ENCODE peak calls at places on chromosomes 7 and 10, in nine cellular contexts. O is fibroblast of the aortic adventitia, I is pancreas, F is stomach, Y is HCT116, K is colonic mucosa, Q is neuronal stem cell, C is uterus, H is GM12864. Z is an unnamed sample.

GRCh38 chr10:60230892-60231291 is 158.8 kb downstream of the ANK3 start:
- DNase-seq in O (peak), I (no peak), F (no peak), Y (no peak), K (no peak), Q (no peak), C (no peak), H (no peak), Z (no peak)

GRCh38 chr10:67602268-67602950 is 93.6 kb downstream of the CTNNA3 start:
- DNase-seq in O (peak), I (no peak), F (no peak), Y (peak), K (no peak), Q (no peak), C (no peak), H (no peak), Z (no peak)

GRCh38 chr7:45015313-45015712 is 15.3 kb downstream of the CCM2 start:
- DNase-seq in O (no peak), I (no peak), F (no peak), Y (no peak), K (no peak), Q (no peak), C (no peak), H (no peak), Z (no peak)

GRCh38 chr7:99460651-99461050 is 5.3 kb downstream of the ATP5MF start:
- DNase-seq in O (no peak), I (peak), F (no peak), Y (no peak), K (no peak), Q (no peak), C (no peak), H (no peak), Z (no peak)

GRCh38 chr10:126387041-126387908 is 1.0 kb downstream of the ADAM12 start:
- DNase-seq in O (peak), I (peak), F (peak), Y (no peak), K (peak), Q (peak), C (peak), H (no peak), Z (no peak)

GRCh38 chr7:34162017-34162565 is 256.8 kb downstream of the BMPER start:
- DNase-seq in O (peak), I (no peak), F (no peak), Y (no peak), K (no peak), Q (no peak), C (no peak), H (no peak), Z (no peak)

GRCh38 chr10:85580585-85580984 is 786.0 kb downstream of the GRID1 start:
- DNase-seq in O (no peak), I (no peak), F (no peak), Y (no peak), K (no peak), Q (no peak), C (no peak), H (no peak), Z (no peak)

GRCh38 chr7:85186083-85186520 is 754 bp downstream of the SEMA3D start:
- DNase-seq in O (peak), I (peak), F (peak), Y (no peak), K (peak), Q (peak), C (peak), H (no peak), Z (no peak)

GRCh38 chr10:34655286-34656170 is 159.6 kb downstream of the PARD3 start:
- DNase-seq in O (peak), I (no peak), F (peak), Y (peak), K (peak), Q (peak), C (no peak), H (peak), Z (peak)

GRCh38 chr10:49633327-49634045 is 19.6 kb downstream of the CHAT start:
- DNase-seq in O (no peak), I (no peak), F (no peak), Y (no peak), K (no peak), Q (no peak), C (no peak), H (no peak), Z (no peak)

GRCh38 chr10:76397210-76397881 is 965.9 kb downstream of the LRMDA start:
- DNase-seq in O (peak), I (no peak), F (no peak), Y (no peak), K (no peak), Q (no peak), C (peak), H (no peak), Z (no peak)

GRCh38 chr10:65419629-65420028 is 1506.2 kb upstream of the LRRTM3 start:
- DNase-seq in O (no peak), I (no peak), F (no peak), Y (no peak), K (no peak), Q (no peak), C (no peak), H (no peak), Z (no peak)

GRCh38 chr7:96667026-96667425 is 42.6 kb downstream of the SEM1 start:
- DNase-seq in O (no peak), I (no peak), F (no peak), Y (no peak), K (no peak), Q (no peak), C (no peak), H (no peak), Z (no peak)

GRCh38 chr7:96671854-96672253 is 37.8 kb downstream of the SEM1 start:
- DNase-seq in O (no peak), I (no peak), F (no peak), Y (no peak), K (no peak), Q (no peak), C (no peak), H (no peak), Z (no peak)

GRCh38 chr7:96674565-96674964 is 35.1 kb downstream of the SEM1 start:
- DNase-seq in O (peak), I (no peak), F (no peak), Y (no peak), K (no peak), Q (no peak), C (no peak), H (no peak), Z (no peak)

GRCh38 chr7:96669812-96670211 is 39.8 kb downstream of the SEM1 start:
- DNase-seq in O (no peak), I (no peak), F (no peak), Y (no peak), K (no peak), Q (no peak), C (no peak), H (no peak), Z (no peak)

GRCh38 chr7:96670338-96671289 is 39.0 kb downstream of the SEM1 start:
- DNase-seq in O (no peak), I (no peak), F (no peak), Y (no peak), K (no peak), Q (no peak), C (no peak), H (no peak), Z (no peak)
- H3K4me3 ChIP-seq in O (no peak), I (no peak), F (no peak), Y (no peak), K (no peak), Q (no peak), C (no peak), H (no peak), Z (no peak)

DNA sequence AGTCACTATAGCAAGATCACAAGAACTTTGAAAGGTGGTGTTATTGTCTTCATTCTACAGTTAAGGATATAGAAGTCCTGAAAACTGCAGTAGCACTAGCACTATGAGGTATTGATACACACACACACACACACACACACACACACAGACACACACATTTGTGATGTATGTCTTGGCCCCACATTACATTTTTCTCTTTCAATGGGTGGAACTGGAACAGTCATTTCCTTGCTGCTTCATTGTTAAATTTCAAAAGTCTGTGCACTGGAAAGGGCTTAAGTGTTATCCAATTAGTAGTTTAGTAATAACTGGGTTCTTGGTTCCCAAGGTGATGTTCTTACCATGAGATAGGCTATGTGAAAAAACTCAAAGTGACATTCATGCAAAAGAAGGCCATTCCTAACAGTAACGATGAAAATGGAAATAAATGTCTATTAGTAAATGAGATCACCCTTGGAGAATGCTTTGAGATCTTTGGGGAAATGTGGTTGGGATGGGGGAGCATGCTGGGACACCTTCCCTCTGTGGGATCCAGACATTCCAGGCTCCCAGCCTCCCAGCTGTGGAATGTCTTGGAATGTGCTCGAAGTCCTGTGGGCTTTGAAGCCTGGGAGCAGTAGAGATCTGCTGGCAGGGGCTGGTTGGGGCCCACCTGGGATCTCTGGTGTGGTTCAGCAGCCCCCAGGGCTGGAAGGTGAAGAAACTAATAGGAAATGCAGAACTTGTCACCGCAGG is 37.4 kb upstream of the CALD1 start:
- DNase-seq in O (peak), I (no peak), F (no peak), Y (no peak), K (no peak), Q (no peak), C (peak), H (no peak), Z (peak)
- H3K4me3 ChIP-seq in O (no peak), I (no peak), F (no peak), Y (no peak), K (no peak), Q (no peak), C (no peak), H (no peak), Z (no peak)

GRCh38 chr10:128543186-128543585 is 417.0 kb upstream of the MKI67 start:
- DNase-seq in O (no peak), I (no peak), F (no peak), Y (no peak), K (no peak), Q (no peak), C (no peak), H (no peak), Z (no peak)

GRCh38 chr10:128537888-128538287 is 411.7 kb upstream of the MKI67 start:
- DNase-seq in O (no peak), I (no peak), F (no peak), Y (no peak), K (no peak), Q (no peak), C (no peak), H (no peak), Z (no peak)

GRCh38 chr10:128540806-128541739 is 414.9 kb upstream of the MKI67 start:
- DNase-seq in O (no peak), I (no peak), F (peak), Y (no peak), K (peak), Q (peak), C (no peak), H (no peak), Z (peak)

GRCh38 chr10:128542659-128543058 is 416.4 kb upstream of the MKI67 start:
- DNase-seq in O (no peak), I (no peak), F (no peak), Y (no peak), K (no peak), Q (no peak), C (no peak), H (no peak), Z (no peak)

GRCh38 chr10:128539784-128540759 is 413.8 kb upstream of the MKI67 start:
- DNase-seq in O (no peak), I (no peak), F (no peak), Y (no peak), K (no peak), Q (no peak), C (no peak), H (no peak), Z (no peak)
- H3K4me3 ChIP-seq in O (no peak), I (no peak), F (no peak), Y (no peak), K (peak), Q (peak), C (no peak), H (no peak), Z (peak)

DNA sequence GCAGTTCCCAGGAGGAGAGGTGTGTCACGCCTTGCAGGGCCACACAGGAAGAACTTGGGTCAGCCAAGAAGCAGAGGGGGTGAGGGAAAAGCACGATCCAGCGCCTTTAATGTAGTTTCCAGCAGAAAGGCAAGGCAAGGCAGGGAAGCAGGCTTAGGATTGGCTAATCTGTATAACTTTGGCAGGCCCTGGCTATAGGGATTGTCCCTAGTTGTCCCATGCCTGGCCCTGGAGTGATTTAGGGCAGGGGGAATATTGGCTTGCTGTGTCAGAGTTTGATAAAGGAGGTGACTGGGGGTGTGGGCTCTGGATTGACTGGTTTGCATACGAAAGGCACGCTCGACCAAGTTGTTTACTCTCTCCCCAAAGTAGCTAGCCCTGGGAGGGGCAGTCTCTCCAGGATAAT is 44.6 kb downstream of the RBM28 start:
- DNase-seq in O (no peak), I (no peak), F (no peak), Y (no peak), K (no peak), Q (no peak), C (no peak), H (no peak), Z (no peak)
- H3K4me3 ChIP-seq in O (no peak), I (no peak), F (no peak), Y (no peak), K (no peak), Q (no peak), C (no peak), H (no peak), Z (no peak)